ENCODE peak calls at places on chromosomes 5 and 9, in eight cellular contexts. M is stomach, A is gastrocnemius medialis, J is A549, D is prostate gland, H is K562, B is spleen, O is tibial nerve. X is an unnamed sample.

GRCh38 chr9:131595771-131596743 is 50.7 kb downstream of the PRRT1B start:
- DNase-seq in M (no peak), A (no peak), J (no peak), D (no peak), H (no peak), B (no peak), O (no peak), X (no peak)

GRCh38 chr9:91312717-91313325 is 48.9 kb downstream of the AUH start:
- DNase-seq in M (peak; percentile 40), A (no peak), J (no peak), D (peak; percentile 90), H (no peak), B (no peak), O (no peak), X (no peak)

GRCh38 chr9:33426843-33427293 is 20.5 kb downstream of the AQP3 start:
- DNase-seq in M (no peak), A (no peak), J (no peak), D (no peak), H (peak; percentile 56), B (no peak), O (no peak), X (no peak)

GRCh38 chr9:6024035-6024554 is 8.7 kb upstream of the RANBP6 start:
- DNase-seq in M (no peak), A (no peak), J (peak; percentile 35), D (no peak), H (peak; percentile 14), B (no peak), O (no peak), X (no peak)

GRCh38 chr5:109705596-109705995 is 15.9 kb downstream of the MAN2A1 start:
- DNase-seq in M (no peak), A (no peak), J (no peak), D (no peak), H (no peak), B (no peak), O (no peak), X (no peak)

GRCh38 chr5:145506451-145506850 is 328.7 kb downstream of the PRELID2 start:
- DNase-seq in M (no peak), A (no peak), J (no peak), D (no peak), H (no peak), B (no peak), O (no peak), X (no peak)

GRCh38 chr9:4022435-4023067 is 277.3 kb downstream of the GLIS3 start:
- DNase-seq in M (no peak), A (no peak), J (peak; percentile 38), D (no peak), H (no peak), B (no peak), O (no peak), X (no peak)

GRCh38 chr9:122397749-122398148 is 26.9 kb downstream of the PTGS1 start:
- DNase-seq in M (no peak), A (no peak), J (no peak), D (no peak), H (no peak), B (no peak), O (no peak), X (no peak)

GRCh38 chr5:1029945-1030625 is 21.5 kb downstream of the NKD2 start:
- DNase-seq in M (no peak), A (no peak), J (no peak), D (no peak), H (no peak), B (no peak), O (no peak), X (peak; percentile 70)

GRCh38 chr9:71628247-71628646 is 140.1 kb downstream of the CEMIP2 start:
- DNase-seq in M (no peak), A (no peak), J (no peak), D (no peak), H (no peak), B (no peak), O (no peak), X (no peak)

GRCh38 chr5:39207628-39208027 is 11.7 kb downstream of the FYB1 start:
- DNase-seq in M (no peak), A (no peak), J (no peak), D (no peak), H (no peak), B (no peak), O (no peak), X (peak; percentile 65)

GRCh38 chr9:136762915-136763648 is 1.2 kb downstream of the LCN15 start:
- DNase-seq in M (peak; percentile 56), A (no peak), J (peak; percentile 79), D (no peak), H (peak; percentile 97), B (no peak), O (no peak), X (no peak)

DNA sequence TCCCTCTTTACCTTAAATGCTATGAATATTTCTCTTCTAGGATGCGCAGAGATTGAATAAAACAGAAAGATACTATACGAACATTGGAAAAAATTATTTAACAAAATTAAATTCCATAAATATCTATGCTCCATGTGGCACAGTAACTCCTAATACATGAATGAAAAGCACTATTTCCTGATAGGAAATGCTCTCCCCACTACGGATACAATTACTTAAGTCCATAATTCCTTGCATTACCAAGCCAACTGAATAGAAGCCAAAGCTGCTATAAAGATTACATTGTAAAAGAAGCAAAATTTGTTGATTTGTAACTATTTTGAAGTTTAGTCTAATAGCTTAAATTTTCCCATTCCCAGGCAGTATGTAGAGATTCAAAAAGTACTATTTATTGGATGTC is 61.9 kb upstream of the SNX2 start:
- DNase-seq in M (no peak), A (no peak), J (no peak), D (no peak), H (no peak), B (no peak), O (no peak), X (no peak)
- TF ChIP-seq POLR2A in M (no peak), A (no peak), J (no peak), D (no peak), H (no peak), B (no peak), O (no peak), X (no peak)

GRCh38 chr5:108263338-108263737 is 118.6 kb downstream of the FBXL17 start:
- DNase-seq in M (no peak), A (no peak), J (no peak), D (no peak), H (no peak), B (no peak), O (no peak), X (no peak)

GRCh38 chr5:108260105-108260857 is 121.6 kb downstream of the FBXL17 start:
- DNase-seq in M (peak; percentile 75), A (peak; percentile 53), J (peak; percentile 81), D (peak; percentile 74), H (peak; percentile 72), B (peak; percentile 77), O (peak; percentile 44), X (peak; percentile 68)

GRCh38 chr5:108258001-108258400 is 123.9 kb downstream of the FBXL17 start:
- DNase-seq in M (no peak), A (no peak), J (no peak), D (no peak), H (no peak), B (no peak), O (no peak), X (no peak)

GRCh38 chr5:108259306-108259705 is 122.6 kb downstream of the FBXL17 start:
- DNase-seq in M (no peak), A (no peak), J (no peak), D (no peak), H (no peak), B (no peak), O (no peak), X (no peak)

GRCh38 chr5:108260858-108261170 is 121.1 kb downstream of the FBXL17 start:
- DNase-seq in M (no peak), A (no peak), J (no peak), D (no peak), H (no peak), B (no peak), O (no peak), X (no peak)
- TF ChIP-seq CTCF in M (no peak), A (peak; percentile 23), J (no peak), D (no peak), H (no peak), B (no peak), O (no peak), X (no peak)

GRCh38 chr5:136079195-136079985 is 50.6 kb downstream of the TGFBI start:
- DNase-seq in M (no peak), A (no peak), J (no peak), D (no peak), H (no peak), B (no peak), O (no peak), X (no peak)

GRCh38 chr5:136080113-136080482 is 51.3 kb downstream of the TGFBI start:
- DNase-seq in M (no peak), A (no peak), J (no peak), D (no peak), H (no peak), B (no peak), O (no peak), X (no peak)

GRCh38 chr5:136081192-136081591 is 51.5 kb upstream of the SMAD5 start:
- DNase-seq in M (no peak), A (no peak), J (no peak), D (no peak), H (no peak), B (no peak), O (no peak), X (no peak)

GRCh38 chr5:136082390-136083193 is 50.1 kb upstream of the SMAD5 start:
- DNase-seq in M (peak; percentile 68), A (peak; percentile 48), J (peak; percentile 70), D (peak; percentile 67), H (peak; percentile 76), B (no peak), O (peak; percentile 69), X (no peak)

DNA sequence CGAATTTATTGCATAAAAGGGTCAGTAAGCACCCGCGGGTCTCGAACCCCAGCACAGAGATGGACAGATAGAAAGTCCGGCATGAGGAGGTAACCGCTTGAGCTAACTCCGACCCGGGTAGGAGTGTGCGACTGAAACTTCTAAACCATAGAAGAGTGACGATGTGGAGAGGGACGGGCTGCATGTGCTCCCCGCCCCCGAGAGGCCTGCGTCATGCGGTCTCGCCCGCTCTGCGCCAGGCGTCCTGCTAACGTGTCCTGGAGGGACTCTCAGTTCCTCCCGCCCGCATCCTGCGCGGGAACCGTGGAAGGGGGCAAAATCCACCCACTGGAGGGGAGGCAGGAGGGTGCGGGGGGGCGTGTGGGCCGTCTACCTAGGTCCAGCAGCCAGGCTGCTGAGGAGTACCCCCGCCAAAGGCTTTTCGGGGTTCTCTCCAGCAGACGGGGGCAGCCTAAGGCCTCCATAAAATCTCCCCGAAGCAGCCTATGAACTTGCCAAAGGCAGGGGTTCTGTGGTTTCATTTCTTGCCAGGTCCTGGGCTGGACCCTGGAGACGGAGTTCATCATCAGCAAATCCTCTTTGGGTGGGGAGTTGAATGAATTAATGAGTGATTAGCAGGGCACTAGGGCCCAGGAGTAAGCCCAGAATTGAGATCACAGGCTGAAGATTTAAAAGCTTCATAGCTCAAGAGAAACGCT is 51.8 kb downstream of the TGFBI start:
- DNase-seq in M (peak; percentile 85), A (peak; percentile 56), J (peak; percentile 85), D (peak; percentile 46), H (peak; percentile 89), B (peak; percentile 94), O (peak; percentile 71), X (peak; percentile 96)
- TF ChIP-seq POLR2A in M (no peak), A (peak; percentile 56), J (peak; percentile 45), D (no peak), H (peak; percentile 86), B (no peak), O (peak; percentile 43), X (no peak)

GRCh38 chr5:83654427-83654994 is 66.1 kb downstream of the HAPLN1 start:
- DNase-seq in M (no peak), A (no peak), J (no peak), D (no peak), H (no peak), B (no peak), O (no peak), X (no peak)

GRCh38 chr5:83657807-83658206 is 62.8 kb downstream of the HAPLN1 start:
- DNase-seq in M (no peak), A (no peak), J (no peak), D (no peak), H (no peak), B (no peak), O (no peak), X (no peak)

GRCh38 chr5:83653669-83654068 is 67.0 kb downstream of the HAPLN1 start:
- DNase-seq in M (no peak), A (no peak), J (no peak), D (no peak), H (no peak), B (no peak), O (no peak), X (no peak)
- TF ChIP-seq CTCF in M (no peak), A (no peak), J (no peak), D (no peak), H (no peak), B (no peak), O (no peak), X (no peak)